ENCODE peak calls at places on chromosomes 3 and 15, in ten cellular contexts. V is fibroblast of lung; L is ovary; Y is B cell; S is DND-41; E is HCT116; X is neural crest cell; R is activated CD8-positive, alpha-beta T cell treated with anti-CD3 and anti-CD28 coated beads for 36 hours; K is WTC11; H is choroid plexus epithelial cell. Z is an unnamed sample.

GRCh38 chr3:73485877-73486311 is 138.8 kb downstream of the PDZRN3 start:
- DNase-seq in V (no peak), L (no peak), Y (no peak), S (no peak), E (no peak), X (no peak), R (no peak), K (no peak), H (no peak), Z (no peak)

GRCh38 chr3:62284442-62284841 is 88.9 kb downstream of the FEZF2 start:
- DNase-seq in V (no peak), L (no peak), Y (no peak), S (no peak), E (no peak), X (no peak), R (no peak), K (no peak), H (no peak), Z (no peak)

GRCh38 chr3:133859381-133860245 is 36.1 kb downstream of the RAB6B start:
- DNase-seq in V (no peak), L (no peak), Y (no peak), S (no peak), E (no peak), X (no peak), R (no peak), K (no peak), H (no peak), Z (no peak)

GRCh38 chr15:44298878-44299277 is 10.4 kb downstream of the GOLM2 start:
- DNase-seq in V (no peak), L (no peak), Y (no peak), S (no peak), E (peak), X (no peak), R (no peak), K (peak), H (no peak), Z (no peak)

GRCh38 chr15:32119694-32120330 is 89.5 kb downstream of the CHRNA7 start:
- DNase-seq in V (no peak), L (no peak), Y (no peak), S (no peak), E (no peak), X (no peak), R (no peak), K (no peak), H (no peak), Z (no peak)

GRCh38 chr3:172104471-172105072 is 65.2 kb downstream of the FNDC3B start:
- DNase-seq in V (no peak), L (no peak), Y (no peak), S (no peak), E (no peak), X (no peak), R (no peak), K (peak), H (peak), Z (no peak)

GRCh38 chr3:88785841-88786240 is 321.6 kb upstream of the EPHA3 start:
- DNase-seq in V (no peak), L (no peak), Y (no peak), S (no peak), E (no peak), X (no peak), R (no peak), K (no peak), H (no peak), Z (no peak)

GRCh38 chr3:29354894-29355293 is 74.0 kb downstream of the RBMS3 start:
- DNase-seq in V (no peak), L (no peak), Y (no peak), S (no peak), E (no peak), X (no peak), R (no peak), K (no peak), H (no peak), Z (no peak)

GRCh38 chr3:137171834-137172603 is 214.2 kb downstream of the IL20RB start:
- DNase-seq in V (no peak), L (no peak), Y (no peak), S (no peak), E (no peak), X (no peak), R (no peak), K (no peak), H (no peak), Z (no peak)

GRCh38 chr3:15858547-15859506 is 61.0 kb upstream of the ANKRD28 start:
- DNase-seq in V (peak), L (peak), Y (peak), S (peak), E (no peak), X (peak), R (peak), K (peak), H (peak), Z (peak)

GRCh38 chr3:133644768-133645167 is 17.0 kb downstream of the TOPBP1 start:
- DNase-seq in V (peak), L (no peak), Y (no peak), S (no peak), E (no peak), X (no peak), R (no peak), K (no peak), H (peak), Z (no peak)

GRCh38 chr3:111277226-111277625 is 205.6 kb downstream of the NECTIN3 start:
- DNase-seq in V (peak), L (no peak), Y (no peak), S (no peak), E (no peak), X (no peak), R (no peak), K (no peak), H (peak), Z (no peak)

GRCh38 chr3:188527389-188527788 is 373.4 kb downstream of the LPP start:
- DNase-seq in V (no peak), L (no peak), Y (no peak), S (no peak), E (no peak), X (no peak), R (no peak), K (no peak), H (peak), Z (no peak)

GRCh38 chr3:32934150-32934742 is 17.2 kb upstream of the CCR4 start:
- DNase-seq in V (peak), L (peak), Y (peak), S (peak), E (peak), X (peak), R (peak), K (peak), H (peak), Z (no peak)

GRCh38 chr3:40913192-40913591 is 286.1 kb upstream of the CTNNB1 start:
- DNase-seq in V (no peak), L (no peak), Y (no peak), S (no peak), E (no peak), X (no peak), R (no peak), K (no peak), H (no peak), Z (no peak)

GRCh38 chr15:70704166-70704565 is 59.2 kb downstream of the UACA start:
- DNase-seq in V (no peak), L (no peak), Y (no peak), S (no peak), E (no peak), X (no peak), R (no peak), K (no peak), H (no peak), Z (no peak)

GRCh38 chr15:40933520-40933904 is 4.4 kb downstream of the DLL4 start:
- DNase-seq in V (no peak), L (no peak), Y (no peak), S (no peak), E (no peak), X (no peak), R (no peak), K (no peak), H (no peak), Z (no peak)

GRCh38 chr3:157494581-157495281 is 8.5 kb downstream of the VEPH1 start:
- DNase-seq in V (no peak), L (no peak), Y (no peak), S (no peak), E (no peak), X (no peak), R (no peak), K (no peak), H (peak), Z (no peak)

GRCh38 chr3:139728414-139728813 is 50.6 kb upstream of the NMNAT3 start:
- DNase-seq in V (no peak), L (no peak), Y (no peak), S (no peak), E (no peak), X (no peak), R (no peak), K (no peak), H (peak), Z (no peak)

GRCh38 chr3:47846186-47846879 is 43.4 kb downstream of the DHX30 start:
- DNase-seq in V (no peak), L (no peak), Y (no peak), S (no peak), E (no peak), X (no peak), R (no peak), K (no peak), H (no peak), Z (no peak)

GRCh38 chr3:195120199-195120556 is 150.8 kb downstream of the XXYLT1 start:
- DNase-seq in V (no peak), L (no peak), Y (no peak), S (no peak), E (no peak), X (no peak), R (no peak), K (no peak), H (peak), Z (no peak)

GRCh38 chr3:107604057-107604802 is 81.5 kb downstream of the BBX start:
- DNase-seq in V (peak), L (no peak), Y (no peak), S (no peak), E (no peak), X (no peak), R (no peak), K (no peak), H (peak), Z (no peak)

GRCh38 chr15:85380860-85381535 is 595 bp downstream of the AKAP13 start:
- DNase-seq in V (no peak), L (no peak), Y (peak), S (peak), E (no peak), X (no peak), R (peak), K (peak), H (peak), Z (peak)

GRCh38 chr15:64692166-64692565 is 83.2 kb downstream of the RBPMS2 start:
- DNase-seq in V (no peak), L (no peak), Y (no peak), S (no peak), E (no peak), X (no peak), R (no peak), K (no peak), H (no peak), Z (no peak)

GRCh38 chr3:8458235-8458634 is 43.4 kb upstream of the LMCD1 start:
- DNase-seq in V (peak), L (no peak), Y (no peak), S (no peak), E (no peak), X (no peak), R (no peak), K (no peak), H (no peak), Z (no peak)

GRCh38 chr15:70562906-70563305 is 200.5 kb downstream of the UACA start:
- DNase-seq in V (no peak), L (no peak), Y (no peak), S (no peak), E (no peak), X (no peak), R (no peak), K (no peak), H (no peak), Z (no peak)

GRCh38 chr15:93428135-93428534 is 339.1 kb upstream of the RGMA start:
- DNase-seq in V (no peak), L (no peak), Y (no peak), S (no peak), E (peak), X (no peak), R (no peak), K (no peak), H (no peak), Z (no peak)

GRCh38 chr3:126180477-126181397 is at the start of gene ALDH1L1:
- DNase-seq in V (peak), L (peak), Y (no peak), S (no peak), E (no peak), X (peak), R (no peak), K (peak), H (peak), Z (peak)

GRCh38 chr15:76566276-76566675 is 229.7 kb downstream of the ISL2 start:
- DNase-seq in V (peak), L (no peak), Y (no peak), S (no peak), E (no peak), X (no peak), R (no peak), K (no peak), H (peak), Z (no peak)

GRCh38 chr3:123627673-123628670 is 43.1 kb upstream of the HACD2 start:
- DNase-seq in V (no peak), L (no peak), Y (no peak), S (no peak), E (no peak), X (no peak), R (no peak), K (no peak), H (no peak), Z (no peak)

GRCh38 chr3:157029365-157029790 is 130.6 kb downstream of the CCNL1 start:
- DNase-seq in V (no peak), L (no peak), Y (peak), S (no peak), E (no peak), X (no peak), R (no peak), K (no peak), H (no peak), Z (no peak)

GRCh38 chr3:99875573-99875924 is 57.9 kb downstream of the CMSS1 start:
- DNase-seq in V (peak), L (no peak), Y (peak), S (no peak), E (no peak), X (no peak), R (no peak), K (no peak), H (peak), Z (no peak)

GRCh38 chr15:69794643-69795461 is 302.9 kb downstream of the TLE3 start:
- DNase-seq in V (peak), L (peak), Y (no peak), S (no peak), E (peak), X (no peak), R (no peak), K (no peak), H (peak), Z (no peak)

GRCh38 chr15:78263907-78264303 is 457 bp upstream of the DNAJA4 start:
- DNase-seq in V (no peak), L (no peak), Y (no peak), S (no peak), E (no peak), X (no peak), R (no peak), K (no peak), H (no peak), Z (no peak)

GRCh38 chr15:91208366-91208765 is 108.3 kb downstream of the SV2B start:
- DNase-seq in V (no peak), L (no peak), Y (no peak), S (no peak), E (no peak), X (no peak), R (no peak), K (no peak), H (no peak), Z (no peak)

GRCh38 chr3:158140396-158140795 is 30.5 kb downstream of the RSRC1 start:
- DNase-seq in V (no peak), L (no peak), Y (no peak), S (no peak), E (no peak), X (no peak), R (no peak), K (no peak), H (peak), Z (no peak)

DNA sequence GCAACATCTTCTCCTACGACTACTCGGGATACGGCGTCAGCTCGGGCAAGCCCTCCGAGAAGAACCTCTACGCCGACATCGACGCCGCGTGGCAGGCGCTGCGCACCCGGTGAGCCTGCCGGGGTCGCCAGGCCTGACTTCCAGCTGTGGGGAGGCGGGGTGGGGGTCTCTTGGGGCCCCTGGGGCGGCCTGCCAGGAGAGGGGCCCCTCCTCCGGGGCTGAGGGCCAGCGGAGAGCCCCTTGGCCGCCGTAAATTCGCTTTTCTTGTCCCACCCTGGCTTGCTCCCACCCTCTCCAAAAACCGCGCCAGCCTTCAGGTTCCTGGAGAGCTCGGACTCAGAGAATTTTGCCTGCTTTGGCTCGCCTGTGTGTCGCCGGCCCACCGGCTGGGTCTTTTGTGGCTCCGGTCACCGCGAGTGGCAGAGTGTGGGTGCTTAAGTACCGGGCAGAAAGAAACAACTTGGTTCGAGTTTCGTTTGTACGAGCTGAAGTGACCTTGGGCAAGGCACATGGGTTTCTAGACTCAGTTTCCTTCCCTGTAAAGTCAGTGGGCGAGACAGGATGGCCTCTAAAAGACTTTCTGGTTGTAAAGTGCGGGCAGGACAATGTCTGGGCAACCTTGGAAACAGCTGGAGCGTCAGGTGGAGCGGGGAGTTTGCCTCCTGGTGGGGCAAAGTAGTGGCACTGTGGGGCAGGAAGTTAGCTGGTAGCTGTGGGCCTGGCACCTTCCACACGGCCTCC is 971 bp downstream of the ABHD17C start:
- DNase-seq in V (peak), L (no peak), Y (peak), S (no peak), E (no peak), X (no peak), R (peak), K (peak), H (no peak), Z (no peak)
- TF ChIP-seq CTCF in V (peak), L (no peak), Y (no peak), S (no peak), E (peak), X (peak), R (peak), K (no peak), H (peak), Z (no peak)

DNA sequence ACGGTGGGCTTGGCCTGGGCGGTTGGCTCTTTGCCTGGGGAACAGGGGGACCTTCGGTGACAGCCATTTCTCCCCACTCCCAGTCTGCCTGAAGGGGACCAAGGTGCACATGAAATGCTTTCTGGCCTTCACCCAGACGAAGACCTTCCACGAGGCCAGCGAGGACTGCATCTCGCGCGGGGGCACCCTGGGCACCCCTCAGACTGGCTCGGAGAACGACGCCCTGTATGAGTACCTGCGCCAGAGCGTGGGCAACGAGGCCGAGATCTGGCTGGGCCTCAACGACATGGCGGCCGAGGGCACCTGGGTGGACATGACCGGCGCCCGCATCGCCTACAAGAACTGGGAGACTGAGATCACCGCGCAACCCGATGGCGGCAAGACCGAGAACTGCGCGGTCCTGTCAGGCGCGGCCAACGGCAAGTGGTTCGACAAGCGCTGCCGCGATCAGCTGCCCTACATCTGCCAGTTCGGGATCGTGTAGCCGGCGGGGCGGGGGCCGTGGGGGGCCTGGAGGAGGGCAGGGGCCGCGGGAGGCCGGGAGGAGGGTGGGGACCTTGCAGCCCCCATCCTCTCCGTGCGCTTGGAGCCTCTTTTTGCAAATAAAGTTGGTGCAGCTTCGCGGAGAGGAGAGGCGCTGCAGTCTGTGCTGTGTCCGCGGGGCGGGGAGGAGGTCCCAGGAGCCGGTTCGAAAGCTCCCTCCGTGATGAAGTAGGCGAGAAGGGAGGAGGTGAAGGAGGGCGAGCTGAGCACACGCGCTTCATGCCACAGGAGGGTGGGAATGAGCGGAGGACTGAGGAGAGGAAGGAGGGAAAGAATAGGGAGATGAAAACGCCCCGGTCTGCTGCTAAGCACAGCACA is 9.6 kb downstream of the CLEC3B start:
- DNase-seq in V (peak), L (peak), Y (no peak), S (no peak), E (no peak), X (no peak), R (peak), K (peak), H (peak), Z (peak)
- TF ChIP-seq CTCF in V (no peak), L (no peak), Y (no peak), S (no peak), E (no peak), X (no peak), R (no peak), K (no peak), H (peak), Z (no peak)

GRCh38 chr3:116102037-116102436 is 343.2 kb downstream of the LSAMP start:
- DNase-seq in V (peak), L (no peak), Y (no peak), S (no peak), E (no peak), X (no peak), R (no peak), K (no peak), H (no peak), Z (no peak)
- TF ChIP-seq CTCF in V (peak), L (no peak), Y (no peak), S (no peak), E (peak), X (no peak), R (no peak), K (no peak), H (no peak), Z (no peak)

GRCh38 chr15:89433686-89434085 is 62.7 kb downstream of the RHCG start:
- DNase-seq in V (no peak), L (no peak), Y (no peak), S (no peak), E (no peak), X (no peak), R (no peak), K (no peak), H (no peak), Z (no peak)
- TF ChIP-seq CTCF in V (no peak), L (no peak), Y (no peak), S (no peak), E (no peak), X (no peak), R (no peak), K (no peak), H (no peak), Z (no peak)

GRCh38 chr15:57343526-57343925 is 32.8 kb upstream of the CGNL1 start:
- DNase-seq in V (no peak), L (no peak), Y (no peak), S (no peak), E (no peak), X (no peak), R (no peak), K (no peak), H (no peak), Z (peak)

GRCh38 chr15:57348081-57348480 is 28.2 kb upstream of the CGNL1 start:
- DNase-seq in V (no peak), L (no peak), Y (no peak), S (no peak), E (no peak), X (no peak), R (no peak), K (no peak), H (no peak), Z (no peak)

GRCh38 chr15:57344282-57344681 is 32.0 kb upstream of the CGNL1 start:
- DNase-seq in V (no peak), L (no peak), Y (no peak), S (no peak), E (no peak), X (no peak), R (no peak), K (no peak), H (no peak), Z (no peak)

GRCh38 chr15:57343018-57343417 is 33.3 kb upstream of the CGNL1 start:
- DNase-seq in V (no peak), L (no peak), Y (no peak), S (no peak), E (no peak), X (no peak), R (no peak), K (no peak), H (no peak), Z (no peak)

GRCh38 chr15:57345584-57345983 is 30.7 kb upstream of the CGNL1 start:
- DNase-seq in V (no peak), L (no peak), Y (no peak), S (no peak), E (no peak), X (no peak), R (no peak), K (peak), H (peak), Z (no peak)
- TF ChIP-seq CTCF in V (peak), L (no peak), Y (no peak), S (peak), E (peak), X (no peak), R (no peak), K (no peak), H (peak), Z (no peak)

Z was measured in glutamatergic neuron.